ENCODE peak calls at places on chromosome 10, in eight cellular contexts. V, B, F, R, D, O, N and C are unnamed samples.

GRCh38 chr10:28250782-28251181 is 52.1 kb downstream of the MPP7 start:
- DNase-seq in V (no peak), B (peak; percentile 18), F (no peak), R (no peak), D (no peak), O (no peak), N (peak; percentile 61), C (no peak)

GRCh38 chr10:43817368-43817767 is 168.7 kb upstream of the ZNF32 start:
- DNase-seq in V (no peak), B (no peak), F (no peak), R (no peak), D (no peak), O (no peak), N (no peak), C (no peak)

GRCh38 chr10:13681095-13681494 is 94.3 kb downstream of the PRPF18 start:
- DNase-seq in V (no peak), B (no peak), F (no peak), R (peak; percentile 72), D (no peak), O (no peak), N (peak; percentile 63), C (no peak)

GRCh38 chr10:82529064-82529463 is 654.1 kb downstream of the NRG3 start:
- DNase-seq in V (no peak), B (no peak), F (no peak), R (no peak), D (no peak), O (no peak), N (peak; percentile 4), C (no peak)

GRCh38 chr10:15430969-15431791 is 60.1 kb upstream of the FAM171A1 start:
- DNase-seq in V (no peak), B (no peak), F (no peak), R (no peak), D (no peak), O (no peak), N (no peak), C (no peak)

GRCh38 chr10:95504187-95504800 is 56.9 kb downstream of the SORBS1 start:
- DNase-seq in V (no peak), B (no peak), F (no peak), R (no peak), D (no peak), O (no peak), N (no peak), C (no peak)

GRCh38 chr10:130500251-130501000 is 364.2 kb downstream of the GLRX3 start:
- DNase-seq in V (no peak), B (no peak), F (no peak), R (no peak), D (no peak), O (no peak), N (no peak), C (no peak)

GRCh38 chr10:126420571-126421275 is 32.4 kb upstream of the ADAM12 start:
- DNase-seq in V (no peak), B (no peak), F (no peak), R (no peak), D (no peak), O (no peak), N (peak; percentile 18), C (no peak)

GRCh38 chr10:70684841-70685457 is 12.6 kb downstream of the ADAMTS14 start:
- DNase-seq in V (no peak), B (no peak), F (no peak), R (no peak), D (no peak), O (no peak), N (no peak), C (no peak)

GRCh38 chr10:14403846-14404623 is 73.3 kb upstream of the FRMD4A start:
- DNase-seq in V (no peak), B (no peak), F (no peak), R (no peak), D (no peak), O (no peak), N (no peak), C (no peak)

GRCh38 chr10:2037246-2037645 is 299.9 kb upstream of the ADARB2 start:
- DNase-seq in V (no peak), B (no peak), F (no peak), R (no peak), D (no peak), O (no peak), N (no peak), C (no peak)

GRCh38 chr10:123380491-123381085 is 226.4 kb downstream of the BUB3 start:
- DNase-seq in V (no peak), B (peak; percentile 31), F (peak; percentile 23), R (peak; percentile 0), D (no peak), O (no peak), N (peak; percentile 56), C (no peak)

GRCh38 chr10:132301371-132302330 is 6.1 kb downstream of the STK32C start:
- DNase-seq in V (no peak), B (no peak), F (no peak), R (no peak), D (no peak), O (no peak), N (no peak), C (no peak)

GRCh38 chr10:99966306-99966705 is 43.4 kb downstream of the DNMBP start:
- DNase-seq in V (no peak), B (peak; percentile 69), F (no peak), R (no peak), D (no peak), O (no peak), N (no peak), C (no peak)

GRCh38 chr10:75984067-75984466 is 552.6 kb downstream of the LRMDA start:
- DNase-seq in V (no peak), B (no peak), F (no peak), R (no peak), D (no peak), O (no peak), N (no peak), C (no peak)

GRCh38 chr10:100872034-100872791 is 40.5 kb upstream of the SLF2 start:
- DNase-seq in V (peak; percentile 84), B (peak; percentile 44), F (peak; percentile 85), R (no peak), D (peak; percentile 27), O (peak; percentile 85), N (peak; percentile 64), C (no peak)

GRCh38 chr10:85874208-85874607 is 492.4 kb downstream of the GRID1 start:
- DNase-seq in V (no peak), B (no peak), F (no peak), R (no peak), D (no peak), O (no peak), N (no peak), C (no peak)

GRCh38 chr10:26810435-26811026 is 50.2 kb downstream of the ABI1 start:
- DNase-seq in V (no peak), B (no peak), F (no peak), R (no peak), D (no peak), O (no peak), N (no peak), C (no peak)

GRCh38 chr10:55629792-55630490 is 731.1 kb downstream of the ZWINT start:
- DNase-seq in V (peak; percentile 66), B (no peak), F (peak; percentile 75), R (no peak), D (no peak), O (peak; percentile 23), N (peak; percentile 91), C (no peak)

GRCh38 chr10:5565671-5566581 is 41.2 kb downstream of the CALML3 start:
- DNase-seq in V (no peak), B (no peak), F (no peak), R (no peak), D (no peak), O (no peak), N (no peak), C (no peak)

GRCh38 chr10:79262959-79263746 is 84.1 kb upstream of the PPIF start:
- DNase-seq in V (no peak), B (no peak), F (no peak), R (no peak), D (no peak), O (no peak), N (no peak), C (no peak)

GRCh38 chr10:32104622-32105509 is 48.6 kb upstream of the KIF5B start:
- DNase-seq in V (no peak), B (no peak), F (no peak), R (no peak), D (no peak), O (no peak), N (peak; percentile 28), C (no peak)

GRCh38 chr10:87827681-87828080 is 9.7 kb upstream of the ATAD1 start:
- DNase-seq in V (no peak), B (no peak), F (no peak), R (no peak), D (no peak), O (no peak), N (no peak), C (no peak)

GRCh38 chr10:111590703-111591102 is 513.9 kb downstream of the ADRA2A start:
- DNase-seq in V (no peak), B (no peak), F (no peak), R (no peak), D (no peak), O (no peak), N (no peak), C (no peak)

GRCh38 chr10:89235073-89235798 is 16.3 kb downstream of the LIPA start:
- DNase-seq in V (no peak), B (no peak), F (peak; percentile 47), R (no peak), D (no peak), O (no peak), N (no peak), C (peak; percentile 41)